ENCODE peak calls at places on chromosome 21, in eight cellular contexts. A is KBM-7, P is GM23338, H is tibial nerve, W is mucosa of gallbladder, B is NCI-H1092, Y is iPS-NIHi11, F is D721Med. I is an unnamed sample.
A peak's percentile ranks its signal among the peaks of the same experiment; 100 is the strongest.

GRCh38 chr21:33051925-33052324 is 18.0 kb upstream of the OLIG1 start:
- DNase-seq in A (no peak), P (no peak), H (no peak), W (no peak), B (no peak), Y (no peak), F (no peak), I (no peak)

GRCh38 chr21:27515676-27516075 is 548.8 kb upstream of the ADAMTS5 start:
- DNase-seq in A (no peak), P (no peak), H (no peak), W (no peak), B (no peak), Y (no peak), F (no peak), I (no peak)

GRCh38 chr21:46237474-46237873 is 8.9 kb upstream of the LSS start:
- DNase-seq in A (no peak), P (no peak), H (no peak), W (no peak), B (no peak), Y (no peak), F (no peak), I (no peak)

GRCh38 chr21:29177800-29178199 is 47.4 kb downstream of the MAP3K7CL start:
- DNase-seq in A (no peak), P (no peak), H (no peak), W (no peak), B (no peak), Y (no peak), F (no peak), I (no peak)

GRCh38 chr21:39030127-39030884 is 152.9 kb downstream of the PSMG1 start:
- DNase-seq in A (no peak), P (peak; percentile 94), H (no peak), W (no peak), B (no peak), Y (peak; percentile 83), F (no peak), I (no peak)

GRCh38 chr21:45555557-45556301 is 13.5 kb upstream of the SLC19A1 start:
- DNase-seq in A (peak; percentile 86), P (peak; percentile 89), H (peak; percentile 69), W (peak; percentile 87), B (peak; percentile 86), Y (peak; percentile 96), F (peak; percentile 97), I (peak; percentile 89)

GRCh38 chr21:36199021-36199420 is 42.4 kb downstream of the DOP1B start:
- DNase-seq in A (no peak), P (no peak), H (no peak), W (no peak), B (no peak), Y (no peak), F (no peak), I (no peak)

GRCh38 chr21:26070822-26071425 is 99.6 kb downstream of the APP start:
- DNase-seq in A (peak; percentile 44), P (peak; percentile 67), H (no peak), W (peak; percentile 28), B (no peak), Y (no peak), F (no peak), I (peak; percentile 41)

GRCh38 chr21:44872568-44873355 is 728 bp downstream of the PTTG1IP start:
- DNase-seq in A (peak; percentile 71), P (peak; percentile 38), H (no peak), W (no peak), B (no peak), Y (peak; percentile 41), F (no peak), I (peak; percentile 61)

GRCh38 chr21:29372063-29372802 is 73.5 kb downstream of the BACH1 start:
- DNase-seq in A (peak; percentile 77), P (peak; percentile 92), H (no peak), W (peak; percentile 70), B (peak; percentile 73), Y (peak; percentile 81), F (peak; percentile 25), I (peak; percentile 88)

GRCh38 chr21:43949499-43950208 is 62.5 kb upstream of the TRAPPC10 start:
- DNase-seq in A (no peak), P (no peak), H (no peak), W (no peak), B (no peak), Y (no peak), F (no peak), I (no peak)

GRCh38 chr21:44778094-44778493 is 23.5 kb downstream of the UBE2G2 start:
- DNase-seq in A (no peak), P (no peak), H (no peak), W (no peak), B (no peak), Y (no peak), F (no peak), I (no peak)

GRCh38 chr21:25934130-25934529 is 199.4 kb downstream of the GABPA start:
- DNase-seq in A (no peak), P (no peak), H (no peak), W (no peak), B (no peak), Y (no peak), F (no peak), I (peak; percentile 74)

GRCh38 chr21:41428311-41428710 is 2.3 kb downstream of the MX1 start:
- DNase-seq in A (no peak), P (no peak), H (no peak), W (no peak), B (no peak), Y (no peak), F (no peak), I (no peak)

GRCh38 chr21:17554120-17554519 is 41.3 kb downstream of the CXADR start:
- DNase-seq in A (no peak), P (no peak), H (no peak), W (no peak), B (no peak), Y (no peak), F (no peak), I (no peak)

GRCh38 chr21:34913786-34914185 is 135.3 kb downstream of the RUNX1 start:
- DNase-seq in A (no peak), P (no peak), H (no peak), W (no peak), B (no peak), Y (no peak), F (no peak), I (no peak)

GRCh38 chr21:44919111-44919912 is 1.4 kb downstream of the ITGB2 start:
- DNase-seq in A (no peak), P (no peak), H (no peak), W (no peak), B (no peak), Y (no peak), F (no peak), I (no peak)

GRCh38 chr21:40383951-40384350 is 463.0 kb downstream of the DSCAM start:
- DNase-seq in A (no peak), P (no peak), H (no peak), W (no peak), B (no peak), Y (peak; percentile 7), F (no peak), I (no peak)

GRCh38 chr21:44051462-44051941 is 39.4 kb downstream of the TRAPPC10 start:
- DNase-seq in A (no peak), P (no peak), H (no peak), W (peak; percentile 60), B (no peak), Y (no peak), F (no peak), I (no peak)

GRCh38 chr21:15219866-15220265 is 155.1 kb upstream of the NRIP1 start:
- DNase-seq in A (peak; percentile 13), P (no peak), H (no peak), W (no peak), B (no peak), Y (no peak), F (no peak), I (no peak)

GRCh38 chr21:37994211-37994610 is 78.0 kb upstream of the KCNJ6 start:
- DNase-seq in A (no peak), P (no peak), H (no peak), W (no peak), B (no peak), Y (no peak), F (no peak), I (no peak)

GRCh38 chr21:29649370-29649963 is 290.3 kb downstream of the GRIK1 start:
- DNase-seq in A (peak; percentile 80), P (no peak), H (no peak), W (no peak), B (no peak), Y (no peak), F (no peak), I (no peak)

GRCh38 chr21:38171723-38172344 is 85.0 kb upstream of the KCNJ15 start:
- DNase-seq in A (no peak), P (peak; percentile 78), H (no peak), W (no peak), B (no peak), Y (peak; percentile 75), F (no peak), I (peak; percentile 74)

GRCh38 chr21:16502273-16502672 is 772.5 kb downstream of the USP25 start:
- DNase-seq in A (no peak), P (no peak), H (no peak), W (no peak), B (no peak), Y (no peak), F (no peak), I (no peak)

GRCh38 chr21:45613396-45613795 is 30.1 kb upstream of the PCBP3 start:
- DNase-seq in A (no peak), P (no peak), H (no peak), W (no peak), B (no peak), Y (no peak), F (no peak), I (no peak)

GRCh38 chr21:25790122-25790951 is 55.6 kb downstream of the GABPA start:
- DNase-seq in A (peak; percentile 62), P (peak; percentile 52), H (no peak), W (no peak), B (peak; percentile 8), Y (peak; percentile 42), F (no peak), I (peak; percentile 52)

GRCh38 chr21:37276377-37276776 is 9.2 kb upstream of the VPS26C start:
- DNase-seq in A (peak; percentile 76), P (no peak), H (no peak), W (no peak), B (no peak), Y (no peak), F (no peak), I (no peak)

GRCh38 chr21:30979054-30979453 is 59.2 kb downstream of the KRTAP19-8 start:
- DNase-seq in A (no peak), P (no peak), H (no peak), W (no peak), B (no peak), Y (no peak), F (no peak), I (no peak)

GRCh38 chr21:30072496-30072895 is 94.1 kb downstream of the CLDN17 start:
- DNase-seq in A (peak; percentile 5), P (peak; percentile 85), H (no peak), W (peak; percentile 12), B (no peak), Y (peak; percentile 49), F (no peak), I (peak; percentile 25)

GRCh38 chr21:30336596-30336995 is 898 bp downstream of the KRTAP27-1 start:
- DNase-seq in A (no peak), P (no peak), H (no peak), W (no peak), B (no peak), Y (no peak), F (no peak), I (peak; percentile 22)

GRCh38 chr21:45902292-45902995 is 79.1 kb upstream of the COL6A1 start:
- DNase-seq in A (no peak), P (no peak), H (no peak), W (no peak), B (no peak), Y (no peak), F (no peak), I (no peak)

GRCh38 chr21:26591543-26591942 is 18.5 kb upstream of the CYYR1 start:
- DNase-seq in A (no peak), P (no peak), H (no peak), W (no peak), B (no peak), Y (no peak), F (no peak), I (no peak)

GRCh38 chr21:45534591-45535331 is 7.5 kb downstream of the SLC19A1 start:
- DNase-seq in A (peak; percentile 55), P (no peak), H (peak; percentile 9), W (no peak), B (peak; percentile 58), Y (no peak), F (no peak), I (peak; percentile 20)

GRCh38 chr21:35932232-35932911 is 128.0 kb downstream of the SETD4 start:
- DNase-seq in A (peak; percentile 93), P (no peak), H (no peak), W (peak; percentile 45), B (peak; percentile 42), Y (no peak), F (no peak), I (peak; percentile 65)

I was measured in astrocyte of the hippocampus.